ENCODE peak calls at places on chromosomes 1 and 21, in ten cellular contexts. K, A, G, O, L, H, C, S, U and Y are unnamed samples.

GRCh38 chr1:227793948-227794812 is 21.3 kb upstream of the PRSS38 start:
- DNase-seq in C (peak; percentile 52), U (peak; percentile 72), G (peak; percentile 93), L (peak; percentile 50), A (peak; percentile 54), O (peak; percentile 83), H (peak; percentile 41), K (peak; percentile 86), S (peak; percentile 73), Y (peak; percentile 74)

GRCh38 chr1:54413295-54413694 is 7.1 kb upstream of the SSBP3 start:
- DNase-seq in H (peak; percentile 58), U (peak; percentile 36), K (peak; percentile 81), S (peak; percentile 86), C (no peak), G (peak; percentile 62), A (peak; percentile 68), O (peak; percentile 75), L (no peak), Y (peak; percentile 39)

GRCh38 chr21:43820466-43820865 is 31.1 kb downstream of the RRP1 start:
- DNase-seq in A (no peak), O (no peak), K (peak; percentile 38), S (peak; percentile 39), U (no peak), G (no peak), L (no peak), H (no peak), C (no peak), Y (no peak)

GRCh38 chr21:16589046-16589445 is 859.3 kb downstream of the USP25 start:
- DNase-seq in O (no peak), L (no peak), A (no peak), G (no peak), K (no peak), S (no peak), C (no peak), U (no peak), H (no peak), Y (no peak)

GRCh38 chr1:83816836-83817235 is 182.1 kb downstream of the TTLL7 start:
- DNase-seq in S (no peak), L (no peak), G (no peak), A (no peak), C (peak; percentile 7), H (no peak), K (no peak), O (no peak), U (no peak), Y (no peak)

GRCh38 chr1:223887724-223888428 is 42.1 kb upstream of the TP53BP2 start:
- DNase-seq in S (no peak), A (peak; percentile 42), O (peak; percentile 67), G (peak; percentile 99), U (no peak), L (no peak), K (no peak), C (no peak), H (no peak), Y (no peak)

GRCh38 chr21:34726627-34727337 is 58.0 kb downstream of the CLIC6 start:
- DNase-seq in S (no peak), K (no peak), U (no peak), L (no peak), G (peak; percentile 43), O (no peak), H (no peak), C (no peak), A (no peak), Y (no peak)

GRCh38 chr1:47533176-47534039 is 95.6 kb downstream of the FOXD2 start:
- DNase-seq in O (peak; percentile 56), S (peak; percentile 89), L (peak; percentile 47), G (peak; percentile 52), K (peak; percentile 76), H (no peak), A (peak; percentile 65), C (peak; percentile 25), U (peak; percentile 70), Y (peak; percentile 44)

GRCh38 chr1:61183471-61184034 is 101.2 kb downstream of the NFIA start:
- DNase-seq in H (peak; percentile 57), U (peak; percentile 52), A (peak; percentile 60), K (peak; percentile 75), O (no peak), G (peak; percentile 36), S (peak; percentile 61), C (peak; percentile 59), L (no peak), Y (peak; percentile 26)

GRCh38 chr1:115107501-115108260 is 18.4 kb upstream of the TSPAN2 start:
- DNase-seq in O (no peak), K (no peak), G (peak; percentile 58), U (no peak), C (no peak), L (no peak), A (no peak), S (no peak), H (no peak), Y (no peak)

DNA sequence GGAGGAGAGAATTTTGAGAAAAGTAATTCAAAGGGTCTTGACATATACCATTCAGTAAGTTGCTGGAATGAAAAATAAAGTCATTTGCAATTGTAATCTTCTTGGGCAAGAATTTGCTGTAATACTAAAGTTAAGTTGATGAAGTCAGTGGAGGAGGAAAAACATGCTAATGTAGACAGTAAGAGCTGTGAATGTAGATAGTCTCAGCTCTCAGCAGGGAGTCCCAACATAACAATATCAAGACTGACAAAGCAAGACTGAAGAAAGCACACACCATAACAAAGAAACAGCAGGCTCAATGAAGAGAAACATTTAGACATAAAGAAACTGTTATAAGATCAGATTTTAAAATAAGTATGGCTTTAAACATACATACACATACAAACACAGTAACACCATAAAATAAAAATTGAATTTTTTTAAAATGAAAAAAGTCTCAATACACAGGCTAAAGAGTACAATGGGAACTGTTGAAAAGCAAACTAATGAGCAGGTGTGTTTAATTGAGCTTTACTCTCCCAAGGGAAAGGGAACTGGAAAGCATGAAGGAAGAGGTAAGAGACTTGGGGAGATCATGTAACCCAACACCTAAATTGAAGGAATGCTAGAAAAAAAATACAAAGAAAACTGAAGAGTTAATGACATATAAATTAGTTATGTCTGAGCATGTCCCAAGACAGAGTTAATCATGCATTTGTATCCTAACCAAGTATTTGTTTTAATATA is 336.3 kb upstream of the NCAM2 start:
- DNase-seq in C (no peak), G (no peak), L (no peak), O (no peak), A (no peak), S (no peak), U (no peak), K (no peak), H (no peak), Y (no peak)
- H3K27ac ChIP-seq in C (no peak overlapping the region), G (no peak overlapping the region), L (no peak overlapping the region), O (no peak overlapping the region), A (no peak overlapping the region), S (no peak overlapping the region), U (no peak overlapping the region), K (no peak overlapping the region), H (no peak overlapping the region), Y (no peak overlapping the region)

GRCh38 chr1:203624341-203624712 is 2.3 kb upstream of the ATP2B4 start:
- DNase-seq in U (no peak), G (no peak), C (no peak), A (no peak), S (no peak), H (peak; percentile 28), L (no peak), O (no peak), K (no peak), Y (no peak)
- H3K4me1 ChIP-seq in U (peaks cover 16% of the 10 kb centered on the region), G (peaks cover 9% of the 10 kb centered on the region), C (no peaks in the 10 kb centered on the region), A (peaks cover 35% of the 10 kb centered on the region), S (peaks cover 21% of the 10 kb centered on the region), H (peaks cover 6% of the 10 kb centered on the region), L (peaks cover 24% of the 10 kb centered on the region), O (no peaks in the 10 kb centered on the region), K (peaks cover 20% of the 10 kb centered on the region), Y (peaks cover 46% of the 10 kb centered on the region)

DNA sequence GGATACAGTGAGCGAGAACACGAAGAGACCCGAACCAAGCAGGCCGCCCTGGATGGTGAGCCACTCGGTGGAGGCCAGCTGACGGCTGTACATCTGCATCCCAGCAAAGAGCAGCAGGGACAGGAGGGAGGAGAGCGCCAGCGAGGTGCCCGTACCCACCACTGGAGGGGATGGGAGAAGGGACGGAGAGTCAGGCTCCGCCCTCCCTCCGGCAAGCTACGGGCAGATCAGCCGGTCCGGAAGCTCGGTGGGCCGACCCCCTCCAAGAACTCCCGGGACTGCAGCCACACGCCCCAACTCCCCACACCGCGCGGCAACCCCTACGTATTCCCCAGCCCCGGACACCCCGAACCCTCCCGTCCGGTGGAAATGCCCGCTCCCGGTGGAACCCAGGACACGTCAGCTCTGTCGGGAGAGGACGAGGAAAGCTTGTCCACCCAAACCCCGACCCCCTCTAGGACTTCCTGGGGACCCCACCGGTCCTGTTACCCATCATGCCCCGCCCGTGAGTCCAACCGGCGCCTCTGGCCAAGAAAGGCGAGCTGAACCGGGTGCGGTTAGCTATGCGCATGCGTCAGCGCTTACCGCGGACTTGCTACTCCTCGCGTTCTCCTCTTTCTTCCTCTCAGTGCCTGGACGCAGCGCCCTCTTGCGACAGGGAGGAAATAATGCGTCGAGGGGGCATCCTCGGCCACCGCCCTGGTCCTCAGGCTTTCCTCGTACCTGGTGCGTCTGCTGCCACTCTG is at the start of gene KRTCAP2:
- DNase-seq in H (peak; percentile 95), C (peak; percentile 91), A (peak; percentile 94), G (peak; percentile 95), K (peak; percentile 98), L (peak; percentile 97), S (peak; percentile 98), O (peak; percentile 95), U (peak; percentile 95), Y (peak; percentile 94)
- H3K4me3 ChIP-seq in H (peak within 1 kb of the TSS; percentile 90), C (peak within 1 kb of the TSS; percentile 78), A (peak within 1 kb of the TSS; percentile 79), G (peak within 1 kb of the TSS; percentile 81), K (peak within 1 kb of the TSS; percentile 71), L (peak within 1 kb of the TSS; percentile 91), S (peak within 1 kb of the TSS; percentile 93), O (peak within 1 kb of the TSS; percentile 90), U (peak within 1 kb of the TSS; percentile 92), Y (peak within 1 kb of the TSS; percentile 93)

GRCh38 chr1:85934531-85934930 is 222.0 kb downstream of the COL24A1 start:
- DNase-seq in L (no peak), S (no peak), H (no peak), G (peak; percentile 31), K (no peak), U (no peak), O (no peak), C (no peak), A (no peak), Y (no peak)

GRCh38 chr1:85936057-85936456 is 220.5 kb downstream of the COL24A1 start:
- DNase-seq in C (no peak), O (no peak), K (no peak), S (no peak), H (no peak), A (no peak), G (no peak), L (no peak), U (no peak), Y (no peak)

GRCh38 chr1:85936470-85936869 is 220.1 kb downstream of the COL24A1 start:
- DNase-seq in H (no peak), K (no peak), G (no peak), A (no peak), L (no peak), O (no peak), U (no peak), S (no peak), C (no peak), Y (peak; percentile 31)

GRCh38 chr1:85933901-85934300 is 222.7 kb downstream of the COL24A1 start:
- DNase-seq in K (no peak), S (no peak), C (no peak), G (peak; percentile 60), U (no peak), H (no peak), A (no peak), O (no peak), L (no peak), Y (no peak)

DNA sequence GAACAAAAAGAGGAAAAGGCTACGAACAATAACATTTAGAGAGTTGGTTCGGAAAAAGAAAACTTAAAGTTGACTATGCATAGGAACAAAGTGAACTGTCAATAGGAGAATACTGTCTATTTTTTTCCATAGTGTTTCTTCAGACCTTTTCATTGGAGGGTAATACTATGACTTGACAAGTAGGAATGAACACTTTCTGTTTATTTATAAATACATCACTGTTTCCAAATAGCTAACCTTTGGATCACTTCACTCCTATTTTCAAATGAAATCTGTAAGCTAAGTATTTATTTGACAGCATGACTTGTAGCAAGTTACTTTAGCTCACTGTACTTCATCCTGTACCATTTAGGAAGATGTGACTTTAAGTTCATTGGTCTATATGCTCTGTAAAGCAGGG is 221.3 kb downstream of the COL24A1 start:
- DNase-seq in H (no peak), S (no peak), L (no peak), C (no peak), G (peak; percentile 16), U (no peak), A (no peak), K (no peak), O (no peak), Y (no peak)
- H3K27ac ChIP-seq in H (no peak overlapping the region), S (no peak overlapping the region), L (no peak overlapping the region), C (no peak overlapping the region), G (no peak overlapping the region), U (no peak overlapping the region), A (no peak overlapping the region), K (no peak overlapping the region), O (no peak overlapping the region), Y (no peak overlapping the region)